ENCODE peak calls at places on chromosome 9, in four cellular contexts. I is IMR-90, Y is fibroblast of lung, S is H9. W is an unnamed sample.

GRCh38 chr9:1125741-1126140 is 75.6 kb downstream of the DMRT2 start:
- DNase-seq in I (peak; percentile 11), Y (no peak), S (no peak), W (no peak)

GRCh38 chr9:113042884-113043657 is 13.5 kb downstream of the ZFP37 start:
- DNase-seq in I (no peak), Y (peak; percentile 26), S (no peak), W (no peak)

GRCh38 chr9:100324594-100325200 is 28.0 kb downstream of the TEX10 start:
- DNase-seq in I (peak; percentile 74), Y (peak; percentile 79), S (no peak), W (no peak)

GRCh38 chr9:468766-469496 is 254.3 kb downstream of the DOCK8 start:
- DNase-seq in I (no peak), Y (no peak), S (no peak), W (no peak)

GRCh38 chr9:107778666-107779065 is 289.1 kb upstream of the KLF4 start:
- DNase-seq in I (no peak), Y (no peak), S (no peak), W (no peak)

GRCh38 chr9:90394866-90395265 is 247.8 kb downstream of the DIRAS2 start:
- DNase-seq in I (no peak), Y (no peak), S (no peak), W (no peak)

GRCh38 chr9:74444389-74444788 is 52.7 kb upstream of the RORB start:
- DNase-seq in I (no peak), Y (no peak), S (no peak), W (no peak)

GRCh38 chr9:105007143-105007542 is 79.2 kb upstream of the ABCA1 start:
- DNase-seq in I (peak; percentile 92), Y (peak; percentile 91), S (no peak), W (no peak)

GRCh38 chr9:98611986-98612505 is 96.7 kb downstream of the GABBR2 start:
- DNase-seq in I (no peak), Y (peak; percentile 11), S (no peak), W (no peak)

GRCh38 chr9:114611516-114612271 is 603 bp downstream of the TMEM268 start:
- DNase-seq in I (peak; percentile 58), Y (peak; percentile 80), S (peak; percentile 54), W (peak; percentile 89)

GRCh38 chr9:5442400-5443011 is 4.8 kb upstream of the PLGRKT start:
- DNase-seq in I (peak; percentile 66), Y (peak; percentile 70), S (no peak), W (no peak)

GRCh38 chr9:89372230-89372816 is 54.0 kb downstream of the SECISBP2 start:
- DNase-seq in I (no peak), Y (no peak), S (no peak), W (no peak)

GRCh38 chr9:117247271-117247670 is 167.6 kb downstream of the ASTN2 start:
- DNase-seq in I (no peak), Y (no peak), S (no peak), W (no peak)

GRCh38 chr9:128118971-128119665 is 8.4 kb downstream of the PTGES2 start:
- DNase-seq in I (no peak), Y (no peak), S (peak; percentile 23), W (peak; percentile 46)

GRCh38 chr9:4700093-4700492 is 20.7 kb downstream of the CDC37L1 start:
- DNase-seq in I (peak; percentile 10), Y (no peak), S (no peak), W (no peak)

GRCh38 chr9:37944266-37944650 is 40.3 kb upstream of the SLC25A51 start:
- DNase-seq in I (no peak), Y (no peak), S (no peak), W (no peak)

GRCh38 chr9:89278997-89279739 is 31.8 kb upstream of the CKS2 start:
- DNase-seq in I (peak; percentile 71), Y (peak; percentile 84), S (no peak), W (no peak)

GRCh38 chr9:37966443-37967271 is 62.7 kb upstream of the SLC25A51 start:
- DNase-seq in I (peak; percentile 55), Y (no peak), S (no peak), W (peak; percentile 56)

GRCh38 chr9:5799314-5799713 is 33.6 kb downstream of the ERMP1 start:
- DNase-seq in I (peak; percentile 59), Y (peak; percentile 74), S (no peak), W (no peak)

GRCh38 chr9:130539473-130540223 is 39.7 kb upstream of the FUBP3 start:
- DNase-seq in I (peak; percentile 54), Y (peak; percentile 83), S (no peak), W (no peak)

GRCh38 chr9:76194896-76195295 is 199.3 kb downstream of the RFK start:
- DNase-seq in I (peak; percentile 64), Y (peak; percentile 13), S (no peak), W (no peak)

GRCh38 chr9:106958955-106959657 is 96.1 kb downstream of the ZNF462 start:
- DNase-seq in I (peak; percentile 45), Y (no peak), S (no peak), W (no peak)

GRCh38 chr9:108746864-108747263 is 108.9 kb downstream of the ACTL7B start:
- DNase-seq in I (no peak), Y (peak; percentile 66), S (no peak), W (no peak)

GRCh38 chr9:77454668-77455067 is 193.5 kb downstream of the GNA14 start:
- DNase-seq in I (peak; percentile 64), Y (peak; percentile 72), S (no peak), W (no peak)

GRCh38 chr9:130243015-130243881 is 22.3 kb upstream of the HMCN2 start:
- DNase-seq in I (peak; percentile 25), Y (peak; percentile 38), S (peak; percentile 87), W (no peak)

GRCh38 chr9:21788752-21789151 is 13.7 kb upstream of the MTAP start:
- DNase-seq in I (no peak), Y (peak; percentile 24), S (no peak), W (no peak)

GRCh38 chr9:132078369-132079356 is 1.0 kb downstream of the MED27 start:
- DNase-seq in I (peak; percentile 47), Y (peak; percentile 40), S (no peak), W (no peak)

GRCh38 chr9:128895556-128895955 is 13.6 kb downstream of the LRRC8A start:
- DNase-seq in I (no peak), Y (no peak), S (no peak), W (no peak)

GRCh38 chr9:134040176-134040565 is 14.9 kb downstream of the BRD3OS start:
- DNase-seq in I (no peak), Y (no peak), S (no peak), W (peak; percentile 49)

GRCh38 chr9:116269250-116269649 is 115.7 kb downstream of the PAPPA start:
- DNase-seq in I (no peak), Y (no peak), S (no peak), W (no peak)

GRCh38 chr9:121735792-121736130 is 84.3 kb downstream of the DAB2IP start:
- DNase-seq in I (no peak), Y (no peak), S (peak; percentile 50), W (no peak)

GRCh38 chr9:92740446-92740961 is 24.1 kb downstream of the BICD2 start:
- DNase-seq in I (no peak), Y (no peak), S (no peak), W (peak; percentile 32)

GRCh38 chr9:109652971-109653370 is 127.0 kb upstream of the PALM2AKAP2 start:
- DNase-seq in I (peak; percentile 16), Y (peak; percentile 43), S (no peak), W (no peak)

GRCh38 chr9:25964239-25964638 is 286.0 kb upstream of the TUSC1 start:
- DNase-seq in I (peak; percentile 82), Y (peak; percentile 73), S (peak; percentile 65), W (no peak)

GRCh38 chr9:2466703-2467102 is 154.9 kb upstream of the VLDLR start:
- DNase-seq in I (no peak), Y (no peak), S (no peak), W (no peak)

GRCh38 chr9:83473488-83473971 is 64.7 kb downstream of the FRMD3 start:
- DNase-seq in I (no peak), Y (no peak), S (no peak), W (no peak)
- H3K9ac ChIP-seq in I (no peak overlapping the region), Y (no peak overlapping the region), S (no peak overlapping the region), W (no peak overlapping the region)

DNA sequence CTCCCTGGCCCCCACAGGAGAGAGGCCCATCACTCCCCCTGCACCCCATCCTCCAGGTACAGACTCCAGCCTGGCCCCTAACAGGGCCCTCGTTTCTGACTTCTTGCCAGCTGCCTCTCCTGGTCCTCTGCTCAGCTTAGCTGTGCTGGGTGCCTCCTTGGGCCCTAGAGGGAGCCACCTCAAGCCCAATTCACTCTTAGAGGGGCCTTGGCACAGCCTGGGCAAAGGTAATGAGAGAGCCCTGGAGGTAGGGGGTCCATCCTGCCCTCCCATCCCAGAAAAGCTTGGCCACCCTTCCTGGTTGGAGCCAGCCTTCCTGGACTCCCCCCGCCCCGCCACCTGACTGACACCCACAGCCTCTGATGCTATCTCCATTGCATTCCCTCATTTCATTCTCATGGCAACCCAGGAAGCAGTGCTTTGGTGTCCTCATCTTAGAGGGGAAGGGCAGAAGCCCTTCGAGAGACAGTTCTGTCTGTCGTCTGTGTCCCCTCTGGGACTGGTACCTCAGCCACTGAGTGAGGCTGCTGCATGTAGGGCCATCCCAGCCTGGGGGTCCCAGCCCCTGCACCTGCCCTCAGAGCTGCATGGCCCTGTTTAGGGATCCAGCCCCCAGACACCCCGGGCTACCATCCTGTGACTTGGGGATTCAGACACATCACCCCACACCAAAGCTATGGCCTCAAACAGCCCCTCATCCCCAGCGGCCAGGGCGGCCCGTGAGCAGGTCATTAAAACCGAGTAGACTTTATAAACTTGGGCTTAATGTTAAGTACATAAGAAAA is 95.5 kb downstream of the BARX1 start:
- DNase-seq in I (no peak), Y (no peak), S (no peak), W (no peak)
- TF ChIP-seq CTCF in I (no peak), Y (no peak), S (peak; percentile 59), W (no peak)

GRCh38 chr9:136536051-136536720 is 9.7 kb downstream of the NOTCH1 start:
- DNase-seq in I (no peak), Y (no peak), S (no peak), W (no peak)

GRCh38 chr9:136537411-136537810 is 8.4 kb downstream of the NOTCH1 start:
- DNase-seq in I (no peak), Y (no peak), S (no peak), W (no peak)

GRCh38 chr9:136537896-136538598 is 7.8 kb downstream of the NOTCH1 start:
- DNase-seq in I (peak; percentile 69), Y (peak; percentile 42), S (no peak), W (no peak)

GRCh38 chr9:136535070-136535469 is 10.8 kb downstream of the NOTCH1 start:
- DNase-seq in I (no peak), Y (no peak), S (no peak), W (no peak)

GRCh38 chr9:136536721-136537241 is 9.1 kb downstream of the NOTCH1 start:
- DNase-seq in I (no peak), Y (no peak), S (peak; percentile 62), W (no peak)
- H3K27ac ChIP-seq in I (no peak overlapping the region), Y (no peak overlapping the region), S (no peak overlapping the region), W (no peak overlapping the region)

DNA sequence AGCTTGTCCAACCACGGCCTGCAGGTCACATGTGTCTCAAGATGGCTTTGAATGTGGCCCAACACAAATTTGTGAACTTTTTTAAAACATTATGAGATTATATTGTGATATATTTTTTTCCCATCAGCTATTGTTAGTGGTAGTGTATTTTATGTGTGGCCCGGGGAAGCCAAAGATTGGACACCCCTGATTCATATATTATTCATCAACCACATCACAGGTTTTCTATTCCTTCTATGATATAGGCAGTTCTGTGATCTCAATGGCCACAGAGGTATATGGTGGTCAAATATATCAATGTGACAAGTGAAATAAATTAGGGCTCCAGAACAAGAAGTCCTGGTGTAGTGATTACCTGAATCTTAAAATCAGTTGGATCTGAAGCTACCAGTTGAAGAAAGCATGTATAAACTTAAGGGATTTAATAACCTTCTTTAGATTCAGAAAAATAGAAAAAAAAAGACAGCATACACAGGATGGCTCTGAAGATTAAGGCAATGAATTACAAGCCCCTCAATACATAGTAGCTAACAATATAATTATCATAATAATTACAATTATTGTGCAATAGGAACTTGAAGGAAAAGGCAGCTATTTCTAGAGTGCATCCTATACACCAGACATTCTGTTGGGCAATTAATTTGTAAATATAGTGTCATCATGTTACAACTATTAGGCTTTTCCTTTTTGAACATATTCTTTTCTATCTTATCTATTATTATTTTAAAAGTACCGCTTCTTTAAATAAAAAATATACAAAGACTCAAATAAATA is 530.4 kb upstream of the PTPRD start:
- DNase-seq in I (no peak), Y (no peak), S (no peak), W (no peak)
- H3K9ac ChIP-seq in I (no peak overlapping the region), Y (no peak overlapping the region), S (no peak overlapping the region), W (no peak overlapping the region)